ENCODE peak calls at places on chromosome 13, in nine cellular contexts. G, Y, S, V, F, Q, K, L and X are unnamed samples. For H3K36me3, the result is how much of the 10 kb centered on the place peaks cover.

GRCh38 chr13:45121421-45121820 is 1.1 kb downstream of the GTF2F2 start:
- DNase-seq in S (peak), G (no peak), F (no peak), V (peak), Y (no peak), L (peak), Q (no peak), K (no peak), X (no peak)

GRCh38 chr13:92805766-92806165 is 420.8 kb upstream of the GPC6 start:
- DNase-seq in Q (no peak), Y (no peak), K (no peak), G (no peak), S (no peak), V (no peak), L (no peak), F (no peak), X (no peak)

GRCh38 chr13:38530492-38530891 is 156.4 kb upstream of the FREM2 start:
- DNase-seq in Y (no peak), K (no peak), F (no peak), L (peak), S (no peak), V (peak), G (no peak), Q (no peak), X (no peak)

GRCh38 chr13:32033744-32034143 is 2.2 kb downstream of the FRY start:
- DNase-seq in V (no peak), L (no peak), S (no peak), Y (no peak), Q (no peak), G (no peak), K (no peak), F (no peak), X (no peak)

GRCh38 chr13:47897411-47898050 is 103.5 kb downstream of the SUCLA2 start:
- DNase-seq in G (no peak), L (no peak), Y (no peak), F (no peak), Q (no peak), S (no peak), V (peak), K (no peak), X (peak)

GRCh38 chr13:20891034-20891433 is 11.5 kb downstream of the XPO4 start:
- DNase-seq in Y (no peak), K (no peak), Q (no peak), L (no peak), F (no peak), G (no peak), S (no peak), V (no peak), X (no peak)

GRCh38 chr13:102322211-102322610 is 79.6 kb downstream of the FGF14 start:
- DNase-seq in Y (no peak), L (no peak), F (no peak), K (no peak), G (no peak), S (no peak), Q (no peak), V (no peak), X (no peak)

GRCh38 chr13:51525567-51526165 is 58.6 kb upstream of the WDFY2 start:
- DNase-seq in L (no peak), S (no peak), G (no peak), F (no peak), Y (no peak), Q (no peak), K (no peak), V (no peak), X (no peak)

GRCh38 chr13:74920361-74920760 is 561.6 kb downstream of the TBC1D4 start:
- DNase-seq in Y (no peak), K (no peak), S (no peak), L (no peak), V (no peak), G (no peak), F (no peak), Q (no peak), X (no peak)

GRCh38 chr13:39036212-39036611 is 1.7 kb downstream of the PROSER1 start:
- DNase-seq in K (no peak), Q (no peak), F (no peak), S (peak), L (no peak), Y (no peak), V (peak), G (no peak), X (no peak)

GRCh38 chr13:26759907-26760834 is at the start of gene GPR12:
- DNase-seq in V (peak), G (no peak), K (no peak), L (peak), S (no peak), F (no peak), Q (no peak), Y (no peak), X (no peak)

GRCh38 chr13:90568165-90568564 is 779.3 kb upstream of the MIR17HG start:
- DNase-seq in F (no peak), V (no peak), L (no peak), S (no peak), K (no peak), G (no peak), Q (no peak), Y (no peak), X (no peak)

GRCh38 chr13:99916366-99917103 is 55.0 kb downstream of the ZIC5 start:
- DNase-seq in V (peak), L (peak), F (no peak), Y (peak), S (peak), Q (no peak), G (no peak), K (no peak), X (no peak)

GRCh38 chr13:64239372-64239771 is 2823.7 kb upstream of the PCDH20 start:
- DNase-seq in L (no peak), S (no peak), G (no peak), Y (no peak), K (no peak), V (peak), Q (no peak), F (no peak), X (peak)

GRCh38 chr13:111901301-111901905 is 165.5 kb upstream of the SOX1 start:
- DNase-seq in K (no peak), G (no peak), Y (no peak), V (no peak), S (no peak), Q (peak), L (no peak), F (no peak), X (no peak)

GRCh38 chr13:101049166-101049850 is 367.0 kb downstream of the NALCN start:
- DNase-seq in K (no peak), V (no peak), F (no peak), S (no peak), Y (no peak), Q (no peak), G (no peak), L (no peak), X (peak)

GRCh38 chr13:43730642-43731041 is 56.1 kb downstream of the ENOX1 start:
- DNase-seq in K (no peak), V (no peak), Y (no peak), F (peak), G (no peak), L (no peak), Q (peak), S (no peak), X (no peak)

GRCh38 chr13:86892330-86892729 is 778.8 kb upstream of the SLITRK5 start:
- DNase-seq in Q (no peak), K (no peak), G (no peak), L (no peak), F (no peak), V (no peak), S (no peak), Y (no peak), X (no peak)

GRCh38 chr13:20408181-20408580 is 117.5 kb downstream of the CRYL1 start:
- DNase-seq in Q (peak), S (no peak), V (no peak), L (no peak), G (no peak), Y (no peak), K (peak), F (no peak), X (no peak)

GRCh38 chr13:93227280-93227905 is 786 bp downstream of the GPC6 start:
- DNase-seq in K (no peak), V (peak), F (no peak), Q (peak), G (no peak), L (peak), S (no peak), Y (no peak), X (peak)

GRCh38 chr13:33494596-33495214 is 209.2 kb upstream of the STARD13 start:
- DNase-seq in S (no peak), L (no peak), V (peak), F (no peak), K (no peak), Q (no peak), Y (no peak), G (no peak), X (peak)

GRCh38 chr13:26531751-26532150 is 25.7 kb upstream of the WASF3 start:
- DNase-seq in G (no peak), Q (no peak), Y (no peak), K (no peak), L (no peak), S (no peak), F (no peak), V (no peak), X (no peak)

GRCh38 chr13:79295906-79296564 is 110.0 kb downstream of the RBM26 start:
- DNase-seq in G (no peak), L (no peak), V (no peak), K (no peak), Q (no peak), Y (no peak), F (no peak), S (no peak), X (no peak)

GRCh38 chr13:75518439-75519088 is 19.1 kb downstream of the COMMD6 start:
- DNase-seq in S (no peak), Y (no peak), L (no peak), Q (no peak), V (no peak), F (no peak), G (no peak), K (no peak), X (no peak)

GRCh38 chr13:45849408-45849807 is 2.1 kb downstream of the SIAH3 start:
- DNase-seq in F (no peak), Y (no peak), K (no peak), Q (no peak), V (no peak), S (no peak), L (no peak), G (no peak), X (no peak)

GRCh38 chr13:26502826-26503225 is 54.7 kb upstream of the WASF3 start:
- DNase-seq in K (no peak), S (no peak), Y (no peak), V (peak), F (no peak), L (no peak), Q (peak), G (no peak), X (no peak)

GRCh38 chr13:98992355-98992754 is 14.5 kb upstream of the DOCK9 start:
- DNase-seq in Q (no peak), K (no peak), L (no peak), F (no peak), S (no peak), G (no peak), Y (no peak), V (no peak), X (peak)

DNA sequence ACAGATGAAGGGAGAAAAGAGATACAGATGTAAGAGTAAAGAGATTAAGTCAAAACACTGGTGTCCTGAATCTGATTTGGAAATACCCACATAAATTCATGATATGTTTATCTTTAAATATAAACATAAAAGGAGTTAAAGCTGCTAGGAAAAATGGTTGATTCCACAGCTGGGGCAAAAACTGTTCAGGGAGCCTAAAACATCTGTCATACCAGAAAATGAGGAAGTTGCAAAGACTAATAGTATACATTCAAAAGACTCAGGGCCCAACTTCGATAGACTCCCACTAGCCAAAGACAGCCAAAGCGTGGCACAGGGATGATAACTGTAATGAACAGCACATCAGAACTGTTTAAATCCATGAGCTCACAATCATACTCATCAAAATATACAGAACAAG is 62.0 kb downstream of the ABCC4 start:
- DNase-seq in Q (no peak), S (peak), F (no peak), K (no peak), G (no peak), Y (no peak), L (no peak), V (no peak), X (no peak)
- H3K4me3 ChIP-seq in Q (no peak), S (no peak), F (no peak), K (no peak), G (no peak), Y (no peak), L (no peak), V (no peak), X (no peak)

GRCh38 chr13:23866420-23867026 is 22.7 kb downstream of the MIPEP start:
- DNase-seq in S (no peak), Y (no peak), F (no peak), G (no peak), V (no peak), L (no peak), K (no peak), Q (no peak), X (no peak)

GRCh38 chr13:23868521-23868920 is 20.7 kb downstream of the MIPEP start:
- DNase-seq in Y (no peak), G (no peak), F (no peak), S (no peak), K (no peak), Q (no peak), V (no peak), L (no peak), X (no peak)

GRCh38 chr13:23867027-23867491 is 22.1 kb downstream of the MIPEP start:
- DNase-seq in L (no peak), Q (no peak), Y (no peak), V (no peak), F (no peak), G (no peak), K (no peak), S (no peak), X (no peak)

GRCh38 chr13:23871616-23872220 is 17.5 kb downstream of the MIPEP start:
- DNase-seq in V (peak), K (no peak), G (no peak), F (no peak), S (peak), Q (no peak), L (peak), Y (no peak), X (no peak)

DNA sequence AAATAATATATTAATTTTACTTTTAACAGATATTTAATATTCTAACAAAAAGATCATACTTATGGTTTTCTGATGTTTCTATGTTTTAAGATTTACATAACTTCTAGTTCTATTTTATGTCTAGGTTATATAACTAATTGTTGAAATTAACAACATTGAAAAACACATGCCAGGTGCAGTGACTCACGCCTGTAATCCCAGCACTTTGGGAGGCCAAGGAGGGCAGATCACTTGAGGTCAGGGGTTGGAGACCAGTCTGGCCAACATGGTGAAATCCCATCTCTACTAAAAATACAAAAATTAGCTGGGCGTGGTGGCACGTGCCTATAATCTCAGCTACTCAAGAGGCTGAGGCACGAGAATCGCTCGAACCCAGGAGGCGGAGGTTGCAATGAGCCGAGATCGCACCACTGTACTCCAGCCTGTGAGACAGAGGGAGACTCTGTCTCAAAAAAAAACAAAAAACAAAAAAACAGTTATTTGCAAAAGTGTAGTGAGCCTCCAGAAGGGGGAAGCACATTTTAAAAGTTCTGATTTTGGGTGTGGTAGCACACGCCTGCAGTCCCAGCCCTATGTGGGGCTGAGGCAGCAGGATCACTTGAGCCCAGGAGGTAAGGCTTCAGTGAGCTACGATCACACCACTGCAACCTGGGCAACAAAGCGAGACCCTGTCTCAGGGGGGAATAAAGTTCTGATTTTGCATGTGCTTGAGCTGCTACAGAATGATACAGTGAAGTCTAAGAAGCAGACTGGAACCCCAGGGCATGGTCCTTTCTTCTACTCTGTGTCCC is 18.6 kb downstream of the MIPEP start:
- DNase-seq in Q (no peak), K (no peak), F (no peak), Y (no peak), V (no peak), L (no peak), S (peak), G (no peak), X (no peak)
- TF ChIP-seq CTCF in Q (no peak), K (no peak), F (no peak), Y (no peak), V (no peak), L (peak), S (no peak), G (no peak), X (no peak)

GRCh38 chr13:113536461-113537110 is 46.1 kb upstream of the DCUN1D2 start:
- DNase-seq in Q (peak), F (no peak), S (no peak), K (peak), L (no peak), G (no peak), Y (no peak), V (no peak), X (no peak)
- H3K36me3 ChIP-seq in Q (under half), F (under half), S (under half), K (half or more), L (under half), G (under half), Y (under half), V (under half), X (under half)

DNA sequence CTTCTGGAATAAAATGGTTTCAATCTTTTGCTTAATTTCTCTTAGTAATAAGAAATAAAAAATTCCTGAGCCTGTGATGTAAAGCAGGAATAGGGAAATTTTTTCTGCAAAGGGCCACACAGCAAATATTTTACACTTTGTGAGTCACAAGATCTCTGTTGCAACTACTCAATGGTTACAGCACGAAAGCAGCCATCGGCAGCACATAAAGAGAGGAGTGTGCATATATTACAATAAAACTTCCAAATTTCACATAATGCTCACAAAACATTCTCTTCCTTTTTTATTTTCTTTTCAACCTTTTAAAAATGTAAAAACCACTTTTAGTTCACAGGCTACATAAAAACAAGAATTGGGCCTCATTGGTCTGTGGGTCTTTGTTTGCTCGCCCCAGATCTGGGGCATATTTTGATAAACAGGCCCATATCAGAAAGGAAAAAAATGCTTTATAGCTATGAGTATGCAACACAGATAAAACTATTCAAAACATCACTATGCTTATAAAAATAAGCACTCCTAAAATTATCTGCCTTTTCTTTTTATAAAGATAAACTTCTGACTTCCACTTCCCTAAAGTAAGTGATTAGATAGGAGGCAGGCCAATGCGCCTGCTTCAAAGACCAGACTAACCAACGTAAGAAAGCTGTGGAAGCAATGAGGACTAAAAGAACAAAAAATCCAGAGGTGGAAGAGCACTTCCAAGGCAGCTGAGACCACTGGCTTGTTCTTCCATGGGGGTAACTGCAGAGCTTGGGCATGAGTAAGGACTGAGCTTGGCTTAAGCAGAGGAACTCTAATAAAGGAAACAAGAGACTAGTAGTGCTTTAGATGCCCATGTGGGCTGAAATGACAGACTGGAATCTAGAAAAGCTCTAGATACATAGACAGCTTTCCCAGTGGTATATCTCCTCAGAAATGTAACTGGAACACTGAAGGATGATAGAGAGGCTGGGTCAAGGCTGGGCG is 26.4 kb downstream of the MYCBP2 start:
- DNase-seq in Y (no peak), L (no peak), V (peak), G (no peak), F (no peak), S (peak), Q (no peak), K (no peak), X (no peak)
- H3K4me3 ChIP-seq in Y (no peak), L (no peak), V (no peak), G (no peak), F (no peak), S (peak), Q (no peak), K (peak), X (no peak)

DNA sequence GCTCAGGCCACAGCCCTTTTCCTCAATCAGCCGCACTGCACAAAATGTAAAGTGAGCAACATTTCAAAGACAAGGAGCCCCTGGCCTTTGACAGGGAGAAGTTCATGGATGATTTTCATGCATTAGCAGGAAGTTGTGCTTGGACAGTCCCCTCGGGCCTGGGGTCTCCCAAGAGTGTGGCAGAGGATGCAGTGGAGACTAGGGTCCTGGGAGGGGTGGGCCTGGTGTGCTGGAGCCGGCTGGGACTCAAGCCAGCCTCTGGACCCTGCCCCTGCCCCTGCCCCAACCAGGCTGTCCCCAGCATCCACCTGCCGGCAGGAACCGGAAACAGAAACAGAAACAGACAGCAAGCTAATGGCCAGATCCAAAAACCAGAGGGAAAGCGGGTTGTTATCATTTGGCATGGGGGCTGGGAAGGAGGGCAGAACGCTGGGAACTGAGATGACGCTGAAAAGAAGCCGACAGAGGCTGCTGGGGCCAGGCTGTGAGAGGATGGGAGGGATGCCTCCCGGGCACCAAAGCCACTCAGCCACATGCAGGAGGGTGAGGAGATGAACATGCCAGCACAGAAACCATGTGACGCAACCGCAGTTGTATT is 2.3 kb downstream of the GAS6 start:
- DNase-seq in F (peak), G (no peak), Q (no peak), Y (no peak), V (no peak), S (no peak), L (peak), K (no peak), X (no peak)
- TF ChIP-seq CTCF in F (no peak), G (no peak), Q (no peak), Y (no peak), V (no peak), S (no peak), L (no peak), K (no peak), X (no peak)